ENCODE peak calls at places on chromosomes 16 and 17, in five cellular contexts. N is A549, O is cardiac muscle cell, U is OCI-LY7, J is HFF-Myc. C is an unnamed sample.

GRCh38 chr17:27862848-27863247 is 30.3 kb downstream of the LYRM9 start:
- DNase-seq in N (no peak), O (no peak), U (no peak), J (no peak), C (no peak)

GRCh38 chr17:50923611-50924010 is 57.5 kb upstream of the TOB1 start:
- DNase-seq in N (no peak), O (no peak), U (no peak), J (no peak), C (peak)

GRCh38 chr17:9109933-9110332 is 88.6 kb downstream of the NTN1 start:
- DNase-seq in N (no peak), O (no peak), U (no peak), J (no peak), C (no peak)

GRCh38 chr16:11793840-11794239 is 3.2 kb downstream of the ZC3H7A start:
- DNase-seq in N (no peak), O (no peak), U (no peak), J (no peak), C (peak)

GRCh38 chr16:19843371-19843770 is 41.3 kb downstream of the GPRC5B start:
- DNase-seq in N (no peak), O (no peak), U (no peak), J (no peak), C (no peak)

GRCh38 chr17:21041753-21042433 is 918 bp downstream of the USP22 start:
- DNase-seq in N (peak), O (peak), U (peak), J (peak), C (no peak)

GRCh38 chr16:67447508-67448076 is 16.7 kb downstream of the HSD11B2 start:
- DNase-seq in N (peak), O (no peak), U (peak), J (no peak), C (peak)

GRCh38 chr17:2369551-2370210 is 31.2 kb downstream of the MNT start:
- DNase-seq in N (no peak), O (peak), U (peak), J (no peak), C (peak)

GRCh38 chr17:38460082-38460715 is 31.9 kb downstream of the ARHGAP23 start:
- DNase-seq in N (no peak), O (peak), U (no peak), J (no peak), C (peak)

GRCh38 chr17:28335959-28336871 is 654 bp downstream of the TNFAIP1 start:
- DNase-seq in N (peak), O (peak), U (no peak), J (peak), C (peak)

GRCh38 chr17:61393550-61393903 is 6.1 kb upstream of the TBX2 start:
- DNase-seq in N (no peak), O (no peak), U (no peak), J (no peak), C (no peak)

GRCh38 chr16:71499775-71500364 is 10.7 kb upstream of the ZNF19 start:
- DNase-seq in N (peak), O (peak), U (peak), J (peak), C (peak)

GRCh38 chr16:391885-392335 is 5.1 kb upstream of the NME4 start:
- DNase-seq in N (peak), O (peak), U (peak), J (peak), C (peak)

GRCh38 chr16:24701521-24701951 is 27.9 kb upstream of the TNRC6A start:
- DNase-seq in N (no peak), O (no peak), U (no peak), J (peak), C (no peak)

GRCh38 chr16:28219283-28219682 is 7.5 kb upstream of the XPO6 start:
- DNase-seq in N (no peak), O (no peak), U (no peak), J (no peak), C (no peak)

GRCh38 chr16:66026211-66026610 is 340.3 kb upstream of the CDH5 start:
- DNase-seq in N (no peak), O (peak), U (no peak), J (no peak), C (no peak)

GRCh38 chr17:66351053-66351452 is 48.6 kb downstream of the PRKCA start:
- DNase-seq in N (no peak), O (no peak), U (no peak), J (no peak), C (no peak)

GRCh38 chr17:36690190-36690589 is 88.8 kb downstream of the MRM1 start:
- DNase-seq in N (no peak), O (no peak), U (no peak), J (no peak), C (no peak)

GRCh38 chr16:23673971-23674614 is 4.6 kb upstream of the PLK1 start:
- DNase-seq in N (no peak), O (peak), U (no peak), J (no peak), C (peak)

GRCh38 chr17:66670211-66670610 is 164.7 kb upstream of the CACNG5 start:
- DNase-seq in N (no peak), O (no peak), U (no peak), J (no peak), C (no peak)

GRCh38 chr16:68894714-68895113 is 51.4 kb downstream of the TANGO6 start:
- DNase-seq in N (no peak), O (no peak), U (no peak), J (no peak), C (no peak)

GRCh38 chr16:4752351-4753100 is 14.4 kb downstream of the ZNF500 start:
- DNase-seq in N (no peak), O (no peak), U (no peak), J (no peak), C (peak)

GRCh38 chr16:49054606-49055005 is 227.0 kb downstream of the CBLN1 start:
- DNase-seq in N (no peak), O (no peak), U (no peak), J (no peak), C (no peak)

GRCh38 chr17:31654936-31655335 is 204.1 kb downstream of the COPRS start:
- DNase-seq in N (no peak), O (no peak), U (no peak), J (no peak), C (peak)

GRCh38 chr17:45719335-45720071 is 64.6 kb upstream of the CRHR1 start:
- DNase-seq in N (peak), O (peak), U (no peak), J (peak), C (peak)

GRCh38 chr17:71899317-71899716 is 221.5 kb upstream of the SOX9 start:
- DNase-seq in N (no peak), O (no peak), U (no peak), J (no peak), C (peak)

GRCh38 chr16:77840093-77840492 is 51.7 kb downstream of the VAT1L start:
- DNase-seq in N (no peak), O (no peak), U (no peak), J (no peak), C (no peak)

GRCh38 chr17:28368306-28368831 is 1.7 kb downstream of the VTN start:
- DNase-seq in N (no peak), O (no peak), U (no peak), J (no peak), C (peak)

GRCh38 chr17:34822007-34822737 is 139.1 kb downstream of the CCT6B start:
- DNase-seq in N (no peak), O (no peak), U (no peak), J (no peak), C (peak)

GRCh38 chr17:80528521-80528920 is 16.1 kb upstream of the RPTOR start:
- DNase-seq in N (no peak), O (no peak), U (no peak), J (no peak), C (no peak)
- H3K4me3 ChIP-seq in N (no peak), O (no peak), U (no peak), J (no peak), C (no peak)

GRCh38 chr16:85627835-85628556 is 14.9 kb downstream of the GSE1 start:
- DNase-seq in N (no peak), O (peak), U (no peak), J (no peak), C (no peak)

GRCh38 chr16:85625485-85626117 is 12.5 kb downstream of the GSE1 start:
- DNase-seq in N (no peak), O (no peak), U (no peak), J (no peak), C (no peak)

GRCh38 chr16:85628651-85629050 is 15.5 kb downstream of the GSE1 start:
- DNase-seq in N (no peak), O (no peak), U (peak), J (no peak), C (no peak)

GRCh38 chr16:85626191-85626951 is 13.2 kb downstream of the GSE1 start:
- DNase-seq in N (no peak), O (peak), U (no peak), J (no peak), C (no peak)

GRCh38 chr16:85627102-85627834 is 14.1 kb downstream of the GSE1 start:
- DNase-seq in N (no peak), O (no peak), U (no peak), J (no peak), C (no peak)
- H3K4me3 ChIP-seq in N (no peak), O (no peak), U (no peak), J (no peak), C (no peak)

GRCh38 chr17:47882695-47883588 is 13.1 kb upstream of the SP2 start:
- DNase-seq in N (no peak), O (no peak), U (no peak), J (no peak), C (no peak)
- H3K4me3 ChIP-seq in N (no peak), O (no peak), U (no peak), J (no peak), C (peak)

GRCh38 chr17:59763861-59764260 is 56.4 kb downstream of the VMP1 start:
- DNase-seq in N (no peak), O (no peak), U (no peak), J (no peak), C (no peak)

GRCh38 chr17:59761385-59762021 is 54.0 kb downstream of the VMP1 start:
- DNase-seq in N (no peak), O (peak), U (no peak), J (no peak), C (peak)

GRCh38 chr17:59762826-59763374 is 55.4 kb downstream of the VMP1 start:
- DNase-seq in N (no peak), O (no peak), U (no peak), J (no peak), C (no peak)

GRCh38 chr17:59760164-59760563 is 52.7 kb downstream of the VMP1 start:
- DNase-seq in N (no peak), O (no peak), U (no peak), J (no peak), C (no peak)

DNA sequence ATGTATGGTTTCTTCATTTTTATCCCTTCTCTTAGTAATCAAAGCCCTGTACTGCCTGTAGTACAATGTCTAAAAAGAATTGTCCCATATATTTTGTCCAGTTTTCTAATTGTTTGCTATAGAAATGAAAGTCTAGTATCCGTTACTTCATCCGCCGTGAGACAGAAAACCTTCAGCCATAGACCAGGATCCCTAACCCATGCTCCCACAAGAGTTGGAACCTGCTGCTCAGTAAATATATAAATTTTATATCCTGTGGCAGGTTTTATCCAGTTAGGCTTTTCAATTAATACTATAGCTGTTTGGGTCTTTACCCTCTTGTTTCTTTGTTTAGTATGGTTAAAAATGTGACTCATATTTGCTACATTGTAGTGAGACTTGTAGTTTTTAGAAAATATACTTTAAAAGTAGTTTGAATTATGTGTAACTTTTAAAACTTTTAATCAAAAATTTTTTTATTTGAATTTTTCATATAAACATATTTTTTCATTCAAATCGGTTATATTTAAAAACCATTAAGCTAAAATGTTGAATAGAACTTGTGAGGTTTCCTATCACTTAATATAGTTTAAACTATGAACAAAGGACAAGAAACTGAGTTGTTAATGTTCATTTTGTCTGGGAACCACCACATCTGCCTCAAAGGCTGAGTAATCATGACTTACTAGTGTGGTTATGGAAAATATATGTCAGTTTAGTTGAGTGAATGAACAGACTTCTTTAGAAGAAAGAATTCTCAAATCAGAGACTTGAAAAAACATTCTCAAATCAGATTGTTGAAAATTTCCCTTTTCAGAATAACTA is 54.8 kb downstream of the VMP1 start:
- DNase-seq in N (no peak), O (no peak), U (no peak), J (no peak), C (no peak)
- H3K4me3 ChIP-seq in N (no peak), O (no peak), U (no peak), J (no peak), C (peak)

GRCh38 chr16:70438325-70438982 is 446 bp downstream of the ST3GAL2 start:
- DNase-seq in N (no peak), O (no peak), U (no peak), J (no peak), C (no peak)

GRCh38 chr16:70434489-70435260 is 4.2 kb downstream of the ST3GAL2 start:
- DNase-seq in N (no peak), O (no peak), U (peak), J (no peak), C (no peak)

GRCh38 chr16:70437582-70438324 is 1.1 kb downstream of the ST3GAL2 start:
- DNase-seq in N (no peak), O (peak), U (peak), J (no peak), C (peak)

GRCh38 chr16:70438983-70439862 is at the start of gene ST3GAL2:
- DNase-seq in N (peak), O (peak), U (peak), J (peak), C (peak)

DNA sequence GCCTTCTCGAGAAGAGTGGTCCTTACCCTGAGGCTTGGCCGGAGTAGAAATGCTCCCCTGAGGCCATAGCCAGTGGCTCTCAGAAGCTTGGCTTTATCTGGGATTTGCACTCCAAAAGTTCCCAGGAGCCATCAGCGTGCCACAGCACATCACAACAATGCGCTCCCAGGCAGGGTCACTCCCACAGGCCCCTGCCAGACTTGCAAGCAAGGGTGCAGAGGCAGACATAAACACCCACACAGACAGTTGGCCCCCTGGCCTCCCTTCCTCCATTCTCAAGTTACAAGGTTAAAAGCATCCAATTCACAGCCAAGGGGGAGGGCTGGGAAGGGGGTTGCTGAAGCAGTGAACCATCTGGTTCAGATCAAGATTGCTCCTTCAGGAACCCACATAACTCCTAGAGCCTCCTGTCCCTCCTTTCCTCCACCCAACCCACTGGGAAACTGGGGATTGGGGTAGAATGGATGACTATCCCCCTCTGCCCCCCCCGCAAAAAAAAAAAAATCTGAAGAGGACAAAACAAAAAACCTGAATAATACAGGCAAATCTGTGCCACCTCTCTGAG is 1.8 kb downstream of the ST3GAL2 start:
- DNase-seq in N (no peak), O (peak), U (peak), J (peak), C (peak)
- H3K4me3 ChIP-seq in N (peak), O (peak), U (peak), J (peak), C (peak)

DNA sequence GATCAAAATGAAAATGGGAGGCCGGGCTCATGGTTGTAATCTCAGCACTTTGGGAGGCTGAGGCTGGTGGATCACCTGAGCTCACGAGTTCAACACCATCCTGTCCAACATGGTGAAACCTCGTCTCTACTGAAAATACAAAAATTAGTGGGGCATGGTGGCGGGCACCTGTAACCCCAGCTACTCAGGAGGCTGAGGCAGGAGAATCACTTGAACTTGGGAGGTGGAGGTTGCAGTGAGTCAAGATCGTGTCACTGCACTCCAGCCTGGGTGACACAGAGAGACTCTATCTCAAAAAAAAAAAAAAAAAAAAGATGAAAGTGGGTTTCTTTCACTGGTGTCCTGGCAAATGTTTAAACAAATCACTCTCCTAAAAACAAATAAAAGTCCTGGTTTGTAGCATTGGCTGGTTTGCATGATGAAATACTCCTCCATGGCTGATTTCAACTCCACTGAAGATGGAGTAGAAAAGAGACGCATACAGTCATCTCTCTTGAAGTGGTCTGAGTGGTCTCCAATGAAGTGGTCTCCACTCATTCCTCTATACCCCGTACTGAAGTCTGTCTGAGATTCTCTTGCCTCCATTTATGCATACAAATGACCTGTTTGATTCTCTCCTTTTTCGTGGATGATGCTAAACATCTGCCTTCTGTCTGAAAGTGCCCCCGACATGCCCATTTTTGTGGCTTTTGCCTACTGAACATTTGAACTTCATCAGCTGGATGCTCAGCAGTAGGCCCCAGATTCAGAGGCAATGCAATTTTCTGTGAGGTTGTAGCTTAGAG is 153.0 kb upstream of the FAM20A start:
- DNase-seq in N (no peak), O (no peak), U (no peak), J (no peak), C (no peak)
- H3K4me3 ChIP-seq in N (no peak), O (no peak), U (no peak), J (no peak), C (no peak)

DNA sequence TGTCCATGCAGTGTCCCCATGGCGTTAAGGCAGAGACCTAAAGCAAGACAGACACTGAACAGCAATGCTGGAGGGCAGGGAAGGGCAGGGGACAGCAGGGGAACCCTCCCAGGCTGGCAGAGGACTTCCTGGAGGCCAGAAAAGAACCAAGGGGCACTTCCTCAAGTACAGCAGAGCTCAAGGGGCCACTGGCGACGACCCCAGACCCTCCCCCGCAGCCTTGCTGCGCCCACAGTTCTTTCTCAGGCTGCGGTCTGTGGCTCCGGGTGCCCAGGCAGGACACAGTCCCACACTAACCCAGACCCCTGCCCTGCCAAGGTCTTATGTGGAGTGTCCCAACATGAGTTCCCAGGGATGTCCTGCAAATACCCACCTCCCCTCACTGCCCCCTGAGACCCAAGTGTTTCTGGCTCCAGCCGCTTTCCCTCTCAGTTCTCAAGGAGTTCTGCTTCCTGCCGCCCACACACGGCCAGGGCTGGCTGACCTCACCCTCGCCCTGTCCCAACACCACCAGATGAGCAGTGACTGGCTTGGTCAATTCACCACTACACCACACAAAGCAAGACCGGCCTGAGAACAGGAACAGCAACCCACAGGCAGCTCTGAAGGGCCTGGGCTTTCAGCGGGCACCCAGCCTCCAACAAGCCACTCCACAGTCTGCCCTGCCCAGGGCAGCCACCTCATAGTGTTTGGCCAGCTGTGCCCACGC is 4.1 kb downstream of the CLCN7 start:
- DNase-seq in N (no peak), O (no peak), U (no peak), J (no peak), C (peak)
- H3K4me3 ChIP-seq in N (no peak), O (no peak), U (no peak), J (no peak), C (peak)